ENCODE peak calls at places on chromosomes 4 and X, in six cellular contexts. S is psoas muscle, M is cardiac muscle cell, K is GM13976, R is endodermal cell, I is fibroblast of pulmonary artery. E is an unnamed sample.

GRCh38 chrX:16826207-16826606 is 39.9 kb downstream of the TXLNG start:
- DNase-seq in S (no peak), M (peak; percentile 55), K (peak; percentile 32), R (no peak), I (peak; percentile 68), E (no peak)

GRCh38 chr4:165814256-165815010 is 58.6 kb upstream of the TLL1 start:
- DNase-seq in S (no peak), M (no peak), K (no peak), R (no peak), I (peak; percentile 26), E (no peak)

GRCh38 chr4:94551616-94552564 is 100.1 kb downstream of the PDLIM5 start:
- DNase-seq in S (no peak), M (no peak), K (no peak), R (no peak), I (peak; percentile 70), E (no peak)

GRCh38 chr4:27358269-27358668 is 497.6 kb downstream of the STIM2 start:
- DNase-seq in S (no peak), M (no peak), K (no peak), R (no peak), I (no peak), E (no peak)

GRCh38 chr4:145936142-145937020 is 2.2 kb downstream of the ZNF827 start:
- DNase-seq in S (peak; percentile 81), M (peak; percentile 92), K (peak; percentile 84), R (peak; percentile 88), I (peak; percentile 79), E (peak; percentile 67)

GRCh38 chr4:20618729-20619128 is 81.5 kb upstream of the PACRGL start:
- DNase-seq in S (no peak), M (peak; percentile 5), K (no peak), R (peak; percentile 49), I (no peak), E (no peak)

GRCh38 chrX:32530802-32531403 is 680.4 kb downstream of the DMD start:
- DNase-seq in S (no peak), M (peak; percentile 78), K (no peak), R (peak; percentile 51), I (peak; percentile 56), E (no peak)

GRCh38 chr4:42296196-42296595 is 101.1 kb upstream of the SHISA3 start:
- DNase-seq in S (no peak), M (no peak), K (no peak), R (no peak), I (peak; percentile 41), E (no peak)

GRCh38 chr4:14908635-14909034 is 93.6 kb upstream of the CPEB2 start:
- DNase-seq in S (no peak), M (no peak), K (no peak), R (no peak), I (no peak), E (no peak)

GRCh38 chr4:47519239-47519883 is 34.3 kb downstream of the ATP10D start:
- DNase-seq in S (no peak), M (no peak), K (peak; percentile 52), R (no peak), I (no peak), E (no peak)

GRCh38 chr4:24274401-24275035 is 309.8 kb downstream of the DHX15 start:
- DNase-seq in S (no peak), M (no peak), K (no peak), R (peak; percentile 18), I (peak; percentile 10), E (no peak)

GRCh38 chr4:5237086-5237485 is 185.8 kb downstream of the STK32B start:
- DNase-seq in S (no peak), M (no peak), K (no peak), R (no peak), I (no peak), E (no peak)

GRCh38 chr4:89482248-89482647 is 174.6 kb upstream of the GPRIN3 start:
- DNase-seq in S (no peak), M (peak; percentile 45), K (peak; percentile 41), R (peak; percentile 73), I (peak; percentile 70), E (no peak)

GRCh38 chr4:15506464-15506863 is 36.8 kb downstream of the CC2D2A start:
- DNase-seq in S (no peak), M (no peak), K (no peak), R (no peak), I (peak; percentile 73), E (no peak)

GRCh38 chr4:163913571-163913970 is 419.1 kb downstream of the TMA16 start:
- DNase-seq in S (no peak), M (no peak), K (no peak), R (no peak), I (no peak), E (no peak)

GRCh38 chr4:86441175-86441960 is 81.5 kb upstream of the MAPK10 start:
- DNase-seq in S (no peak), M (no peak), K (peak; percentile 24), R (no peak), I (peak; percentile 5), E (no peak)

GRCh38 chrX:68901512-68901911 is 72.7 kb downstream of the EFNB1 start:
- DNase-seq in S (no peak), M (no peak), K (no peak), R (no peak), I (no peak), E (no peak)

GRCh38 chr4:7717161-7717560 is 222.5 kb downstream of the AFAP1 start:
- DNase-seq in S (peak; percentile 22), M (no peak), K (no peak), R (no peak), I (no peak), E (no peak)

GRCh38 chrX:111376897-111377601 is 34.9 kb downstream of the DCX start:
- DNase-seq in S (no peak), M (peak; percentile 29), K (no peak), R (peak; percentile 65), I (no peak), E (no peak)

GRCh38 chr4:74038161-74039064 is at the start of gene CXCL3:
- DNase-seq in S (peak; percentile 75), M (peak; percentile 73), K (peak; percentile 53), R (peak; percentile 89), I (peak; percentile 71), E (peak; percentile 40)

DNA sequence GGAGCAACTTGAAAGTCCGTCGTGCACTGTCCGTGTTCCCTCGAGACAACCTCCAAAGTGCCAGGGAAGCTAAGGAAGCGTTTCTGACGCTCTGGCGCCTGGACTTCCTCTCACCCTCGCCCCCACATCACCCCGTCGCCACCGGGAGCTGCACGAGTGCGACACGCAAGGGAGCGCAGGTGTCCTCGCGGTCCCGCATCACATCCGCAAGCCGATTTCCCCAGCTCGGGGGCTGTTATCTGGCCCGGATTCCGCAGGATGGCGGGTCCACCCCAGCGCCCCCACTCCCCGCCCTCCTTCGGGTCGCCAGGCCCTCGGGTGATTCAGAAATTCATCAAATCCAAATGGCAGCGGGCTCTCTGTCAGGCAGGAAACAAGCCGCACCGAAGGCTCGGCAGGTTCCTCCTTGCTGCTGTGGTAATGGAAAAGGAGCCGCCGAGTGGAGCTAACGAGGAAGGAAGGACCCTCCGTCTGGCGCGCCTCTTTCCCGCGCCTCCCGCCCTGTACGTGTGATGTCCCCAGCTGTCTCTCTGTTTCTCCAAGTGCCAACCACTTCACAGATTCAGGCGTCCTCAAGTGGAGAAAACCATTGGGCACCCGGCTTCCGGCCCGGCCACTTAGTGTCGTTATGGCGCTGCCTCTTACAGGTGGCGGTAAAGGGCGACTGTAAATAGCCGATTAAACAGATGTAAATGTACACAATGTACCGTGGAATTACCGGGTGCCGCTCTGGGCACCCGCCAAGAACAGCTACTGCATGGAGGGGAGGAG is 901 bp upstream of the SETD7 start:
- DNase-seq in S (peak; percentile 78), M (peak; percentile 63), K (peak; percentile 59), R (peak; percentile 86), I (no peak), E (peak; percentile 23)
- TF ChIP-seq CTCF in S (no peak), M (no peak), K (no peak), R (peak; percentile 43), I (no peak), E (no peak)

GRCh38 chr4:53313510-53313909 is 52.4 kb downstream of the SCFD2 start:
- DNase-seq in S (no peak), M (peak; percentile 15), K (no peak), R (peak; percentile 72), I (peak; percentile 65), E (no peak)
- TF ChIP-seq CTCF in S (no peak), M (peak; percentile 39), K (no peak), R (peak; percentile 69), I (peak; percentile 37), E (no peak)

GRCh38 chr4:155796031-155796430 is 37.2 kb downstream of the GUCY1B1 start:
- DNase-seq in S (no peak), M (no peak), K (no peak), R (no peak), I (peak; percentile 31), E (no peak)
- TF ChIP-seq CTCF in S (peak; percentile 11), M (peak; percentile 52), K (no peak), R (peak; percentile 76), I (peak; percentile 59), E (peak; percentile 38)

GRCh38 chr4:3516061-3516835 is 16.0 kb downstream of the LRPAP1 start:
- DNase-seq in S (peak; percentile 47), M (no peak), K (no peak), R (peak; percentile 42), I (no peak), E (peak; percentile 6)

GRCh38 chr4:3514221-3514780 is 17.9 kb downstream of the LRPAP1 start:
- DNase-seq in S (peak; percentile 38), M (no peak), K (no peak), R (no peak), I (no peak), E (no peak)

GRCh38 chr4:3513807-3514206 is 18.4 kb downstream of the LRPAP1 start:
- DNase-seq in S (peak; percentile 48), M (no peak), K (no peak), R (no peak), I (no peak), E (no peak)

GRCh38 chr4:3515646-3516045 is 16.6 kb downstream of the LRPAP1 start:
- DNase-seq in S (peak; percentile 31), M (no peak), K (no peak), R (peak; percentile 72), I (no peak), E (no peak)

DNA sequence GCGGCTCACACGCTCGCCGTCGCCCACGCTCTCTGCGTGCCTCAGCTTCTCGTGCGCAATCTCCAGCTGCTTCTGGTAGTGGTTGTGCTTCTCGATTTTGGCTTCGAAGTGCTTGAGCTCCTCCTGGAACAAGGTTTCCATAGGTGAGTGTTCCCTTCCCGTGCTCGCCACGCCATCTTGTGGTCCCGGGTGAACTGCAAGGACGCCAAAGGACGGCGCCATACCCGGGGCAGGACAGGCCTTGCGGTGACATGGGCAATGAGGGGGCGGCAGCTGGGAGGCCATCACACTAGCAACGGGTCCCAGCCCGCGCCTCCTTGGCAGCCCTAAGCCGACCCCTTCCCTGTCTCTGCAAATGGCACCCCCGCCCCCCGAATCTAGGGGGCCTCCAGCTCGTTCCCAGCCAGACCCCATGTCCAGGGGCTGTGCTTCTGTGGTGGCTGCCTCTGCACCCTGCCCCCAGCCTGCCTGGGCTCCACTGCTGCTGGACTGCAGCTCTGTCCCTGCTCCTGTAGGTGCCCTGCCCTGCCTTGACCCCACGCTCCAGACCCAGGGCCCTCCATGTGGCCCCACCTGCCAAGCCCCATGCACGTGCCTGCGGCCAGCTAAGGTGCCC is 17.3 kb downstream of the LRPAP1 start:
- DNase-seq in S (peak; percentile 53), M (peak; percentile 32), K (no peak), R (peak; percentile 89), I (no peak), E (no peak)
- TF ChIP-seq CTCF in S (no peak), M (peak; percentile 10), K (no peak), R (peak; percentile 81), I (peak; percentile 23), E (peak; percentile 26)

GRCh38 chr4:48543796-48544195 is 53.7 kb downstream of the ZAR1 start:
- DNase-seq in S (no peak), M (no peak), K (no peak), R (no peak), I (peak; percentile 5), E (no peak)

GRCh38 chr4:48542888-48543287 is 52.8 kb downstream of the ZAR1 start:
- DNase-seq in S (no peak), M (no peak), K (no peak), R (no peak), I (no peak), E (no peak)

GRCh38 chr4:48546336-48546735 is 56.3 kb downstream of the ZAR1 start:
- DNase-seq in S (no peak), M (peak; percentile 32), K (no peak), R (peak; percentile 65), I (peak; percentile 63), E (peak; percentile 46)
- TF ChIP-seq CTCF in S (peak; percentile 45), M (peak; percentile 62), K (peak; percentile 52), R (peak; percentile 87), I (peak; percentile 70), E (peak; percentile 70)

E was measured in mesothelial cell of epicardium.